ENCODE peak calls at places on chromosomes 4 and X, in ten cellular contexts. B is neural crest cell; W is fibroblast of lung; K is cardiac fibroblast; X is OCI-LY7; Z is heart right ventricle; E is B cell; M is fibroblast of mammary gland; Y is CD8-positive, alpha-beta T cell; D is astrocyte of the spinal cord. O is an unnamed sample.

GRCh38 chr4:86451560-86452322 is 91.9 kb upstream of the MAPK10 start:
- DNase-seq in K (peak), E (no peak), B (no peak), Y (no peak), Z (no peak), X (no peak), M (peak), D (no peak), W (peak), O (no peak)

GRCh38 chr4:153143527-153144348 is 60.5 kb upstream of the TRIM2 start:
- DNase-seq in B (no peak), Z (no peak), M (no peak), Y (no peak), X (no peak), K (peak), E (no peak), W (peak), D (peak), O (no peak)

GRCh38 chrX:44873415-44874270 is 655 bp downstream of the KDM6A start:
- DNase-seq in B (peak), M (peak), D (peak), E (peak), K (peak), X (peak), Y (peak), Z (peak), W (peak), O (peak)

GRCh38 chr4:92231511-92231910 is 72.3 kb upstream of the GRID2 start:
- DNase-seq in Y (no peak), W (peak), E (no peak), Z (no peak), D (peak), M (no peak), X (no peak), K (no peak), B (no peak), O (no peak)

GRCh38 chrX:16204538-16204937 is 37.3 kb downstream of the MAGEB17 start:
- DNase-seq in X (no peak), K (no peak), B (no peak), M (no peak), Z (no peak), W (no peak), D (no peak), E (no peak), Y (no peak), O (no peak)

GRCh38 chrX:119042040-119042439 is 30.8 kb upstream of the CT47C1 start:
- DNase-seq in K (no peak), W (no peak), X (no peak), M (no peak), Z (no peak), B (no peak), D (no peak), Y (no peak), E (no peak), O (no peak)

GRCh38 chr4:8250637-8251036 is 18.9 kb upstream of the HTRA3 start:
- DNase-seq in M (no peak), Y (no peak), X (no peak), D (no peak), K (no peak), E (no peak), B (no peak), Z (no peak), W (no peak), O (no peak)

GRCh38 chr4:108107116-108107515 is 61.6 kb downstream of the LEF1 start:
- DNase-seq in B (no peak), X (no peak), E (no peak), Y (no peak), W (no peak), D (no peak), Z (no peak), M (no peak), K (no peak), O (no peak)

GRCh38 chr4:107564326-107564725 is 155.7 kb downstream of the PAPSS1 start:
- DNase-seq in X (no peak), K (peak), W (peak), M (peak), E (no peak), Z (no peak), B (no peak), D (peak), Y (no peak), O (no peak)

GRCh38 chr4:80307774-80308465 is 27.6 kb upstream of the CFAP299 start:
- DNase-seq in B (no peak), Z (no peak), Y (no peak), W (peak), E (no peak), X (no peak), D (peak), K (peak), M (peak), O (no peak)

GRCh38 chr4:176444741-176445140 is 125.0 kb downstream of the SPCS3 start:
- DNase-seq in B (no peak), K (peak), E (no peak), X (no peak), M (peak), Y (no peak), D (peak), Z (no peak), W (peak), O (no peak)

GRCh38 chr4:99679976-99680375 is 22.3 kb upstream of the C4orf54 start:
- DNase-seq in E (no peak), Y (no peak), Z (no peak), K (no peak), X (no peak), W (no peak), M (no peak), D (no peak), B (no peak), O (no peak)

GRCh38 chr4:99683913-99684312 is 26.3 kb upstream of the C4orf54 start:
- DNase-seq in W (no peak), M (no peak), E (no peak), K (no peak), X (no peak), D (no peak), B (no peak), Y (no peak), Z (no peak), O (no peak)

GRCh38 chr4:99677161-99677560 is 19.5 kb upstream of the C4orf54 start:
- DNase-seq in B (no peak), D (no peak), K (no peak), Z (no peak), M (no peak), W (no peak), X (no peak), E (no peak), Y (no peak), O (no peak)

GRCh38 chr4:99679204-99679603 is 21.6 kb upstream of the C4orf54 start:
- DNase-seq in Z (peak), B (no peak), Y (no peak), K (peak), X (no peak), D (no peak), E (no peak), W (peak), M (no peak), O (no peak)
- TF ChIP-seq CTCF in Z (no peak), B (no peak), Y (no peak), K (no peak), X (no peak), D (no peak), E (no peak), W (no peak), M (no peak), O (no peak)

DNA sequence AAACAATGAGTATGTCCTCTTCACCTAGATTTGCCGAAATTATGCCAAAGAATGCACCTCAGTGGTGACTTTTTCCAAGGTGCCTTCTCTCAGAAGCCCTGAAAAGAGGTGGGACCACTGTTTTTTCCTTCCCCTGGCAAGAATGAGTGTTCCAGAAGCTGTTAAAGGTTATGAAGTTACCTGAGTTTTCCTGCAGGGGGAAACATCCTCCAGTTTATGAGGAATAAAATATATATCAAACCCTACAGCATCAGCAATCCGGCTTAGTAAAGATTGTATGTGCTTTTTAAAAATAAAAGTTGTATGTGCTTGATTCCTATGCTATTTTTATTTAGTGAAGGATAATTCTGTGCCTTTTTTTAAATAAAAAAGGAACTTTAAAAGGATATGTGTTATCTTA is 73.3 kb downstream of the RBM46 start:
- DNase-seq in Z (no peak), M (peak), Y (no peak), X (no peak), D (no peak), E (no peak), W (peak), K (peak), B (no peak), O (no peak)
- TF ChIP-seq CTCF in Z (peak), M (peak), Y (no peak), X (peak), D (peak), E (peak), W (peak), K (peak), B (peak), O (no peak)

GRCh38 chrX:8673211-8673610 is 58.7 kb downstream of the ANOS1 start:
- DNase-seq in Z (no peak), D (peak), E (no peak), B (no peak), W (peak), Y (no peak), M (peak), X (no peak), K (peak), O (no peak)

GRCh38 chrX:8668797-8669196 is 63.1 kb downstream of the ANOS1 start:
- DNase-seq in M (no peak), Y (no peak), D (no peak), K (no peak), X (no peak), B (no peak), Z (no peak), W (no peak), E (no peak), O (no peak)

DNA sequence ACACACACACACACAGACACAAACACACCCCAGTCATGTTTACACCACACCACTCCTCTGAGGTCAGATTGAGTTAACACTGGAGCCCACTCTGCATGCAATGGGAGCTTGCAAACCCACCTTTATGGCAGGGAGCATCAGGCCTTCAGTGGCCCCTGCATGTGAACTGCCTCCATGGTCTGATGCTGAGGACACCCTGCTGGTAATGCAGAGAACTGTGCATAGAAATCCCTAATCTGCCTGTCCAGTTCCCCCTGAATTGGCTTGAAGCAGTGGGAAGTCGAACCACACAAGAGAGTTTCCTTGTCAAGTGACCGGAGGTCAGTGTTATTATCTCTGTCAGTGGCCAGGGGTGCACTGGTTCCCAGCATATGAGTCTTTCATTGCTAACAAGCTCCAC is 59.8 kb downstream of the ANOS1 start:
- DNase-seq in Y (no peak), D (no peak), B (no peak), M (no peak), W (no peak), E (no peak), K (no peak), Z (no peak), X (no peak), O (no peak)
- TF ChIP-seq CTCF in Y (no peak), D (no peak), B (peak), M (no peak), W (no peak), E (no peak), K (no peak), Z (no peak), X (no peak), O (no peak)

DNA sequence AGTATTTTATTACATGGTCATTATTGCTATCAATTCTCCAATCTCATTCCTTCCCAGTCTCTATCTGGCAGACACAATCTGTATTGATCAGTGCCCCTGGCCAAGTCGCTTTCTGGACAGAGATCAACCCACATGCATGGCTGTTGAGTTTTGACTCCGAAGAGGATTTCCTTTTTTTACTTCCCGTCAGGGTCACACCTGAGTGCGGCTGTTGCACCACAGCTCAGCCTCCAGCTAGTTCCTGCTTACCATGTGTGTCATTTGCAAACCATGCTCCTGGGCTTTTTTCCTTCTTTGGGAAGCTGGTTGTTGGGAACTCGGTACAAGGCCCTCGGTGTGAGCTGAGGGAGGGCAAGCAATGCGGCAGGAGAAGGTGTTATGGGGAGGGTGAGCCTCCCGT is 11.7 kb downstream of the MAGED2 start:
- DNase-seq in M (no peak), E (peak), K (no peak), W (no peak), Z (no peak), X (peak), Y (no peak), B (no peak), D (no peak), O (no peak)
- TF ChIP-seq CTCF in M (no peak), E (no peak), K (no peak), W (no peak), Z (no peak), X (no peak), Y (no peak), B (no peak), D (no peak), O (no peak)

GRCh38 chr4:75432683-75433082 is 81.5 kb downstream of the RCHY1 start:
- DNase-seq in X (peak), K (peak), Y (no peak), B (no peak), D (no peak), M (peak), W (no peak), Z (no peak), E (no peak), O (no peak)
- TF ChIP-seq CTCF in X (peak), K (peak), Y (no peak), B (peak), D (peak), M (peak), W (peak), Z (no peak), E (no peak), O (no peak)

DNA sequence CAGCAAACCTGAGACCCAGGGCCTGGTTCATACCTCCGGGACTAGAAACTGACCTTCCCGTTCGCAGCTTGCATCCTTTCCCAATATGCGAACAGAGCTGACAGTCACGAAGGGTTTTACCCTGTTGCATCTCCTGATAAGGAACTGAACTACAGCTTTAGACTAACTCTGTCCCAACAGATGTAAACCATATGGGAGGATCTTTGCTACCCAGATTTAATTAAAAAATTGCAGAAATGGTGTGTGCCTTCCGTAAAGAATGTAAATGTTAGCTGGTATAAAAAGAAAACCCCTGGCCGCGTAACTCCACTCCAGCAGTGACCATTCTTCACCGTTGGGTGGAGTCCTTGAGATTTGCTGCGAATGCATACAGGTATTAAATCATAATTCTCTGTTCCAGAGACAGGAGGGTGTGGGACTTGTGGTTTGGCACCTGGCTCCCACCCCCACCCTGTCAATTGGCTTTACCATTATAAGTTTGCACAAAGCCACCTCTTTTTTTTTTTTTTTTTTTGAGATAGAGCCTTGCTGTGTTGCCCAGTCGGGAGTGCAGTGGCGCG is 40.6 kb upstream of the SORCS2 start:
- DNase-seq in D (no peak), B (no peak), Z (no peak), K (no peak), W (no peak), Y (no peak), M (no peak), X (no peak), E (no peak), O (no peak)
- TF ChIP-seq CTCF in D (no peak), B (peak), Z (no peak), K (peak), W (no peak), Y (no peak), M (no peak), X (no peak), E (no peak), O (no peak)

O was measured in Peyer's patch.